ENCODE peak calls at places on chromosomes 6 and 20, in seven cellular contexts. R, M, C, I, P, H and Y are unnamed samples.

GRCh38 chr6:32664827-32665362 is 1.6 kb downstream of the HLA-DQB1 start:
- DNase-seq in R (no peak), C (peak), M (peak), H (no peak), P (peak), I (no peak), Y (no peak)

GRCh38 chr6:130167655-130168054 is 55.1 kb downstream of the SAMD3 start:
- DNase-seq in I (peak), C (peak), H (no peak), R (no peak), M (no peak), P (no peak), Y (no peak)

GRCh38 chr6:47714802-47715201 is 16.4 kb downstream of the ADGRF4 start:
- DNase-seq in I (no peak), P (no peak), R (no peak), C (no peak), H (no peak), M (no peak), Y (no peak)

GRCh38 chr6:167285077-167285770 is 5.9 kb upstream of the UNC93A start:
- DNase-seq in H (no peak), P (no peak), M (no peak), R (no peak), C (no peak), I (no peak), Y (no peak)

GRCh38 chr20:6040958-6041807 is 12.7 kb downstream of the LRRN4 start:
- DNase-seq in H (no peak), M (no peak), P (no peak), I (no peak), C (no peak), R (no peak), Y (no peak)

GRCh38 chr6:82959385-82959941 is 106.2 kb downstream of the UBE3D start:
- DNase-seq in H (no peak), P (no peak), R (no peak), M (no peak), C (no peak), I (peak), Y (no peak)

GRCh38 chr6:130625825-130626500 is 201.2 kb upstream of the SMLR1 start:
- DNase-seq in I (peak), P (no peak), M (no peak), R (no peak), H (peak), C (peak), Y (peak)

GRCh38 chr6:83055366-83055964 is 10.2 kb downstream of the UBE3D start:
- DNase-seq in I (peak), C (peak), R (peak), M (peak), P (peak), H (peak), Y (peak)

GRCh38 chr6:155013457-155013876 is 18.4 kb downstream of the TIAM2 start:
- DNase-seq in I (no peak), M (peak), P (no peak), R (no peak), C (no peak), H (peak), Y (peak)

GRCh38 chr6:23403458-23403857 is 722.6 kb upstream of the NRSN1 start:
- DNase-seq in C (peak), R (no peak), H (no peak), M (no peak), I (no peak), P (no peak), Y (no peak)

GRCh38 chr20:4091332-4092135 is 76.2 kb upstream of the RNF24 start:
- DNase-seq in M (peak), R (peak), C (peak), P (no peak), I (peak), H (no peak), Y (peak)

GRCh38 chr6:97465877-97466710 is 183.1 kb upstream of the MMS22L start:
- DNase-seq in H (no peak), P (peak), R (peak), C (no peak), M (no peak), I (no peak), Y (no peak)

GRCh38 chr6:112781236-112781635 is 434.1 kb downstream of the RFPL4B start:
- DNase-seq in H (no peak), R (no peak), C (peak), M (peak), I (peak), P (no peak), Y (no peak)